ENCODE peak calls at places on chromosomes 5 and 9, in six cellular contexts. One of them, this sample, is unnamed.

GRCh38 chr9:93071464-93071863 is 13.0 kb downstream of the SUSD3 start:
- DNase-seq in GM12891: no peak
- DNase-seq in prostate gland: no peak
- DNase-seq in sigmoid colon: no peak
- DNase-seq in GM12878: no peak
- DNase-seq in adrenal gland: no peak
- DNase-seq in this sample: no peak

GRCh38 chr5:127320032-127320945 is 29.7 kb downstream of the MEGF10 start:
- DNase-seq in GM12891: no peak
- DNase-seq in prostate gland: no peak
- DNase-seq in sigmoid colon: no peak
- DNase-seq in GM12878: peak; percentile 58
- DNase-seq in adrenal gland: no peak
- DNase-seq in this sample: no peak

GRCh38 chr5:66849803-66850202 is 253.6 kb downstream of the MAST4 start:
- DNase-seq in GM12891: no peak
- DNase-seq in prostate gland: no peak
- DNase-seq in sigmoid colon: no peak
- DNase-seq in GM12878: no peak
- DNase-seq in adrenal gland: no peak
- DNase-seq in this sample: no peak

GRCh38 chr5:66207800-66208561 is 63.9 kb downstream of the SREK1 start:
- DNase-seq in GM12891: no peak
- DNase-seq in prostate gland: no peak
- DNase-seq in sigmoid colon: peak; percentile 85
- DNase-seq in GM12878: no peak
- DNase-seq in adrenal gland: no peak
- DNase-seq in this sample: no peak

GRCh38 chr5:1380011-1380817 is 35.3 kb upstream of the CLPTM1L start:
- DNase-seq in GM12891: peak; percentile 54
- DNase-seq in prostate gland: peak; percentile 15
- DNase-seq in sigmoid colon: no peak
- DNase-seq in GM12878: no peak
- DNase-seq in adrenal gland: peak; percentile 51
- DNase-seq in this sample: no peak

GRCh38 chr9:119941081-119941480 is 571.8 kb upstream of the BRINP1 start:
- DNase-seq in GM12891: no peak
- DNase-seq in prostate gland: no peak
- DNase-seq in sigmoid colon: no peak
- DNase-seq in GM12878: no peak
- DNase-seq in adrenal gland: no peak
- DNase-seq in this sample: no peak

GRCh38 chr9:110641350-110641749 is 27.2 kb upstream of the MUSK start:
- DNase-seq in GM12891: no peak
- DNase-seq in prostate gland: no peak
- DNase-seq in sigmoid colon: no peak
- DNase-seq in GM12878: no peak
- DNase-seq in adrenal gland: no peak
- DNase-seq in this sample: no peak

GRCh38 chr9:124769451-124770358 is 1.4 kb downstream of the NR6A1 start:
- DNase-seq in GM12891: no peak
- DNase-seq in prostate gland: peak; percentile 22
- DNase-seq in sigmoid colon: no peak
- DNase-seq in GM12878: no peak
- DNase-seq in adrenal gland: no peak
- DNase-seq in this sample: no peak

GRCh38 chr5:6700686-6701355 is 12.4 kb upstream of the TENT4A start:
- DNase-seq in GM12891: no peak
- DNase-seq in prostate gland: no peak
- DNase-seq in sigmoid colon: no peak
- DNase-seq in GM12878: no peak
- DNase-seq in adrenal gland: no peak
- DNase-seq in this sample: no peak

GRCh38 chr9:124008855-124009834 is 2.4 kb upstream of the LHX2 start:
- DNase-seq in GM12891: no peak
- DNase-seq in prostate gland: no peak
- DNase-seq in sigmoid colon: no peak
- DNase-seq in GM12878: no peak
- DNase-seq in adrenal gland: no peak
- DNase-seq in this sample: no peak

GRCh38 chr9:131745611-131746010 is 5.7 kb upstream of the RAPGEF1 start:
- DNase-seq in GM12891: no peak
- DNase-seq in prostate gland: peak; percentile 54
- DNase-seq in sigmoid colon: no peak
- DNase-seq in GM12878: no peak
- DNase-seq in adrenal gland: no peak
- DNase-seq in this sample: no peak

GRCh38 chr9:77177143-77177893 is at the start of gene VPS13A:
- DNase-seq in GM12891: peak; percentile 82
- DNase-seq in prostate gland: peak; percentile 92
- DNase-seq in sigmoid colon: peak; percentile 97
- DNase-seq in GM12878: peak; percentile 69
- DNase-seq in adrenal gland: peak; percentile 92
- DNase-seq in this sample: peak; percentile 76

GRCh38 chr5:1973391-1974013 is 90.8 kb upstream of the IRX4 start:
- DNase-seq in GM12891: no peak
- DNase-seq in prostate gland: peak; percentile 60
- DNase-seq in sigmoid colon: no peak
- DNase-seq in GM12878: no peak
- DNase-seq in adrenal gland: no peak
- DNase-seq in this sample: no peak

GRCh38 chr5:97388794-97389193 is 205.7 kb upstream of the RIOK2 start:
- DNase-seq in GM12891: no peak
- DNase-seq in prostate gland: no peak
- DNase-seq in sigmoid colon: no peak
- DNase-seq in GM12878: no peak
- DNase-seq in adrenal gland: no peak
- DNase-seq in this sample: no peak

GRCh38 chr9:126491256-126491879 is 122.4 kb upstream of the LMX1B start:
- DNase-seq in GM12891: no peak
- DNase-seq in prostate gland: peak; percentile 58
- DNase-seq in sigmoid colon: no peak
- DNase-seq in GM12878: no peak
- DNase-seq in adrenal gland: no peak
- DNase-seq in this sample: no peak

GRCh38 chr9:92850898-92851297 is 26.9 kb downstream of the ZNF484 start:
- DNase-seq in GM12891: no peak
- DNase-seq in prostate gland: no peak
- DNase-seq in sigmoid colon: no peak
- DNase-seq in GM12878: no peak
- DNase-seq in adrenal gland: no peak
- DNase-seq in this sample: no peak

GRCh38 chr9:98330831-98331230 is 75.4 kb upstream of the TBC1D2 start:
- DNase-seq in GM12891: no peak
- DNase-seq in prostate gland: no peak
- DNase-seq in sigmoid colon: no peak
- DNase-seq in GM12878: no peak
- DNase-seq in adrenal gland: no peak
- DNase-seq in this sample: no peak

GRCh38 chr9:127281887-127282286 is 17.3 kb downstream of the GARNL3 start:
- DNase-seq in GM12891: no peak
- DNase-seq in prostate gland: no peak
- DNase-seq in sigmoid colon: no peak
- DNase-seq in GM12878: no peak
- DNase-seq in adrenal gland: no peak
- DNase-seq in this sample: no peak

GRCh38 chr9:18976368-18977238 is 56.4 kb downstream of the SAXO1 start:
- DNase-seq in GM12891: no peak
- DNase-seq in prostate gland: no peak
- DNase-seq in sigmoid colon: no peak
- DNase-seq in GM12878: no peak
- DNase-seq in adrenal gland: no peak
- DNase-seq in this sample: no peak

GRCh38 chr9:87707805-87708500 is 18.0 kb upstream of the CTSL start:
- DNase-seq in GM12891: no peak
- DNase-seq in prostate gland: no peak
- DNase-seq in sigmoid colon: no peak
- DNase-seq in GM12878: no peak
- DNase-seq in adrenal gland: no peak
- DNase-seq in this sample: no peak

GRCh38 chr5:107449369-107449768 is 221.4 kb downstream of the EFNA5 start:
- DNase-seq in GM12891: no peak
- DNase-seq in prostate gland: no peak
- DNase-seq in sigmoid colon: no peak
- DNase-seq in GM12878: no peak
- DNase-seq in adrenal gland: no peak
- DNase-seq in this sample: no peak

GRCh38 chr5:132747064-132747692 is at the start of gene CCNI2:
- DNase-seq in GM12891: peak; percentile 48
- DNase-seq in prostate gland: no peak
- DNase-seq in sigmoid colon: no peak
- DNase-seq in GM12878: no peak
- DNase-seq in adrenal gland: no peak
- DNase-seq in this sample: no peak

GRCh38 chr9:14692536-14692917 is 705 bp downstream of the ZDHHC21 start:
- DNase-seq in GM12891: no peak
- DNase-seq in prostate gland: no peak
- DNase-seq in sigmoid colon: no peak
- DNase-seq in GM12878: no peak
- DNase-seq in adrenal gland: no peak
- DNase-seq in this sample: no peak

GRCh38 chr9:123999668-124000067 is 11.9 kb upstream of the LHX2 start:
- DNase-seq in GM12891: no peak
- DNase-seq in prostate gland: no peak
- DNase-seq in sigmoid colon: no peak
- DNase-seq in GM12878: no peak
- DNase-seq in adrenal gland: no peak
- DNase-seq in this sample: no peak

GRCh38 chr9:76729980-76730737 is 34.1 kb upstream of the PCA3 start:
- DNase-seq in GM12891: no peak
- DNase-seq in prostate gland: no peak
- DNase-seq in sigmoid colon: no peak
- DNase-seq in GM12878: no peak
- DNase-seq in adrenal gland: no peak
- DNase-seq in this sample: no peak

GRCh38 chr9:87337335-87338074 is 160.2 kb upstream of the DAPK1 start:
- DNase-seq in GM12891: no peak
- DNase-seq in prostate gland: no peak
- DNase-seq in sigmoid colon: no peak
- DNase-seq in GM12878: no peak
- DNase-seq in adrenal gland: no peak
- DNase-seq in this sample: no peak

GRCh38 chr9:76658510-76659231 is 105.6 kb upstream of the PCA3 start:
- DNase-seq in GM12891: no peak
- DNase-seq in prostate gland: no peak
- DNase-seq in sigmoid colon: no peak
- DNase-seq in GM12878: no peak
- DNase-seq in adrenal gland: no peak
- DNase-seq in this sample: no peak

GRCh38 chr5:39502704-39503103 is 77.9 kb upstream of the DAB2 start:
- DNase-seq in GM12891: no peak
- DNase-seq in prostate gland: no peak
- DNase-seq in sigmoid colon: no peak
- DNase-seq in GM12878: no peak
- DNase-seq in adrenal gland: no peak
- DNase-seq in this sample: no peak

GRCh38 chr5:171397190-171397589 is 9.5 kb downstream of the NPM1 start:
- DNase-seq in GM12891: no peak
- DNase-seq in prostate gland: no peak
- DNase-seq in sigmoid colon: no peak
- DNase-seq in GM12878: no peak
- DNase-seq in adrenal gland: no peak
- DNase-seq in this sample: no peak
- TF ChIP-seq POLR2A in GM12891: no peak
- TF ChIP-seq POLR2A in prostate gland: no peak
- TF ChIP-seq POLR2A in sigmoid colon: no peak
- TF ChIP-seq POLR2A in GM12878: no peak
- TF ChIP-seq POLR2A in adrenal gland: no peak
- TF ChIP-seq POLR2A in this sample: no peak

GRCh38 chr5:96207420-96207819 is 225.6 kb downstream of the PCSK1 start:
- DNase-seq in GM12891: no peak
- DNase-seq in prostate gland: no peak
- DNase-seq in sigmoid colon: no peak
- DNase-seq in GM12878: no peak
- DNase-seq in adrenal gland: no peak
- DNase-seq in this sample: no peak

GRCh38 chr5:96199713-96200183 is 233.3 kb downstream of the PCSK1 start:
- DNase-seq in GM12891: no peak
- DNase-seq in prostate gland: no peak
- DNase-seq in sigmoid colon: no peak
- DNase-seq in GM12878: no peak
- DNase-seq in adrenal gland: no peak
- DNase-seq in this sample: no peak

GRCh38 chr5:96200611-96201010 is 232.4 kb downstream of the PCSK1 start:
- DNase-seq in GM12891: no peak
- DNase-seq in prostate gland: no peak
- DNase-seq in sigmoid colon: no peak
- DNase-seq in GM12878: no peak
- DNase-seq in adrenal gland: no peak
- DNase-seq in this sample: no peak

GRCh38 chr5:96201503-96201902 is 231.5 kb downstream of the PCSK1 start:
- DNase-seq in GM12891: no peak
- DNase-seq in prostate gland: no peak
- DNase-seq in sigmoid colon: no peak
- DNase-seq in GM12878: no peak
- DNase-seq in adrenal gland: no peak
- DNase-seq in this sample: no peak

GRCh38 chr5:96203761-96204160 is 229.3 kb downstream of the PCSK1 start:
- DNase-seq in GM12891: no peak
- DNase-seq in prostate gland: no peak
- DNase-seq in sigmoid colon: no peak
- DNase-seq in GM12878: no peak
- DNase-seq in adrenal gland: no peak
- DNase-seq in this sample: no peak
- TF ChIP-seq POLR2A in GM12891: no peak
- TF ChIP-seq POLR2A in prostate gland: no peak
- TF ChIP-seq POLR2A in sigmoid colon: no peak
- TF ChIP-seq POLR2A in GM12878: no peak
- TF ChIP-seq POLR2A in adrenal gland: no peak
- TF ChIP-seq POLR2A in this sample: no peak

DNA sequence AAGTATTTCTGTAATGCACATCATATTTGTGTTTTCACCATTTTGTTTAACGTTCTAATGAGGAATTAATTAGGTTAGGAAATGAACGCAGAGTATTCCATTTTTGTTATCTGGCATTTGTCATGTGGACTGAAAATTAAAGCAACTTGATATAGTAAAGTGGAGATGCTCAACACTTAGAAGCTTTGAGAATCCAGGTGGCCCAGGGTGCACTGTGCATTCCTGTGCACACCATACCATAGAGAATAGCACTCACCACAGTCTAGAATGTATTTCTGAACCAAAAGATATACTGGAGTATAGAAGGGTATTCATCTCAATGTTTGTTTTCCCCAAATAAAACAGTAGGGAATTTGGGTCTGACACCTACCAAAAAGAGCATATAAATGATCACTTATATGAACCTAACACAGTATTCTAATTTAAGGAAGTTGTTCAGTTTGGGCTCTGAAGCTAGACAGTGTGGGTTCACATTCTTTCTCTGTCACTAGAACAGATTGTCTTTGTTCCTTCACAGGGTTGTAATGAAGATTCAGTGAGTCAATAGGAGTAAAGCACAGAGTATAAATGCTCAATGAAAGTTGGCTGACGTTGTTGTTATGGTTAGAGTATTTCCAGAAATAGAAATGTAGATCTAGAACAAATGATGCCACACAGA is 125.6 kb upstream of the DMRT1 start:
- DNase-seq in GM12891: no peak
- DNase-seq in prostate gland: peak; percentile 32
- DNase-seq in sigmoid colon: no peak
- DNase-seq in GM12878: no peak
- DNase-seq in adrenal gland: no peak
- DNase-seq in this sample: no peak
- TF ChIP-seq POLR2A in GM12891: no peak
- TF ChIP-seq POLR2A in prostate gland: no peak
- TF ChIP-seq POLR2A in sigmoid colon: no peak
- TF ChIP-seq POLR2A in GM12878: no peak
- TF ChIP-seq POLR2A in adrenal gland: no peak
- TF ChIP-seq POLR2A in this sample: no peak

GRCh38 chr9:137578518-137579258 is at the start of gene DPH7:
- DNase-seq in GM12891: peak; percentile 100
- DNase-seq in prostate gland: peak; percentile 93
- DNase-seq in sigmoid colon: peak; percentile 96
- DNase-seq in GM12878: peak; percentile 35
- DNase-seq in adrenal gland: peak; percentile 93
- DNase-seq in this sample: peak; percentile 86
- TF ChIP-seq POLR2A in GM12891: peak; percentile 61
- TF ChIP-seq POLR2A in prostate gland: peak; percentile 33
- TF ChIP-seq POLR2A in sigmoid colon: peak; percentile 22
- TF ChIP-seq POLR2A in GM12878: peak; percentile 91
- TF ChIP-seq POLR2A in adrenal gland: peak; percentile 73
- TF ChIP-seq POLR2A in this sample: peak; percentile 27